ENCODE peak calls at places on chromosomes 4 and X, in six cellular contexts. A is A172, H is upper lobe of right lung, U is sciatic nerve, T is AG09319, Y is tibial nerve. R is an unnamed sample.

GRCh38 chrX:19342331-19342906 is 1.3 kb upstream of the PDHA1 start:
- DNase-seq in T (no peak), A (no peak), H (no peak), Y (no peak), U (no peak), R (no peak)

GRCh38 chr4:177573487-177573886 is 131.2 kb upstream of the AGA start:
- DNase-seq in T (peak), Y (no peak), H (no peak), U (no peak), A (peak), R (no peak)

GRCh38 chr4:143358923-143359694 is 22.4 kb downstream of the GAB1 start:
- DNase-seq in U (no peak), T (no peak), Y (no peak), A (peak), H (no peak), R (peak)

GRCh38 chr4:185203380-185204237 is at the start of gene CFAP97:
- DNase-seq in Y (peak), A (peak), T (peak), H (peak), U (peak), R (peak)

GRCh38 chr4:25913851-25914669 is at the start of gene SMIM20:
- DNase-seq in T (peak), Y (peak), U (peak), A (peak), H (peak), R (peak)

GRCh38 chr4:22410645-22411247 is 105.1 kb downstream of the ADGRA3 start:
- DNase-seq in H (no peak), A (no peak), Y (no peak), T (no peak), U (no peak), R (no peak)

GRCh38 chr4:702618-703048 is 3.0 kb upstream of the PCGF3 start:
- DNase-seq in A (no peak), U (no peak), T (no peak), Y (no peak), H (no peak), R (no peak)

GRCh38 chrX:44816369-44816768 is 27.5 kb upstream of the DUSP21 start:
- DNase-seq in H (no peak), A (no peak), T (no peak), Y (no peak), U (no peak), R (no peak)

GRCh38 chr4:74665346-74665745 is 129.0 kb downstream of the BTC start:
- DNase-seq in U (no peak), A (no peak), Y (no peak), T (no peak), H (no peak), R (no peak)

GRCh38 chr4:139593091-139593564 is 37.1 kb upstream of the SETD7 start:
- DNase-seq in T (no peak), A (peak), H (no peak), U (no peak), Y (no peak), R (no peak)

GRCh38 chrX:3262906-3263305 is 83.5 kb downstream of the MXRA5 start:
- DNase-seq in H (no peak), T (peak), Y (no peak), U (no peak), A (peak), R (no peak)

GRCh38 chr4:576991-577498 is 950 bp upstream of the TMEM271 start:
- DNase-seq in H (no peak), T (no peak), Y (no peak), A (no peak), U (no peak), R (no peak)

GRCh38 chr4:38268108-38268507 is 307.9 kb downstream of the PTTG2 start:
- DNase-seq in U (no peak), Y (no peak), A (no peak), T (no peak), H (no peak), R (no peak)

GRCh38 chr4:182752158-182752910 is 164.9 kb downstream of the DCTD start:
- DNase-seq in U (no peak), H (no peak), Y (no peak), T (no peak), A (peak), R (no peak)

GRCh38 chr4:107870916-107871786 is 46.4 kb downstream of the SGMS2 start:
- DNase-seq in H (no peak), U (no peak), A (no peak), Y (no peak), T (no peak), R (no peak)

R was measured in mucosa of descending colon.